ENCODE peak calls at places on chromosome 5, in seven cellular contexts. K, P, O, W, M, N and H are unnamed samples. For H3K36me3, the result is how much of the 10 kb centered on the place peaks cover.

GRCh38 chr5:141260458-141261237 is 15.5 kb downstream of the PCDHB15 start:
- DNase-seq in P (no peak), N (no peak), W (no peak), M (no peak), K (no peak), O (no peak), H (no peak)

GRCh38 chr5:135034963-135035677 is 1.1 kb upstream of the PITX1 start:
- DNase-seq in N (no peak), M (no peak), W (no peak), P (no peak), K (no peak), O (no peak), H (no peak)

GRCh38 chr5:1048162-1048721 is 39.6 kb downstream of the NKD2 start:
- DNase-seq in W (no peak), K (peak), O (no peak), P (no peak), M (no peak), N (no peak), H (no peak)

GRCh38 chr5:104189909-104190308 is 627.3 kb upstream of the NUDT12 start:
- DNase-seq in O (no peak), W (no peak), P (no peak), N (no peak), K (no peak), M (peak), H (no peak)

GRCh38 chr5:124706729-124707361 is 39.6 kb downstream of the ZNF608 start:
- DNase-seq in O (no peak), M (peak), P (peak), W (no peak), N (no peak), K (peak), H (no peak)

GRCh38 chr5:9922719-9923118 is 292.6 kb upstream of the TAS2R1 start:
- DNase-seq in K (no peak), W (no peak), P (no peak), M (no peak), O (no peak), N (no peak), H (no peak)

GRCh38 chr5:132478498-132478855 is 12.1 kb downstream of the IRF1 start:
- DNase-seq in P (peak), W (no peak), K (peak), M (no peak), O (no peak), N (no peak), H (no peak)

GRCh38 chr5:76691470-76692273 is 24.3 kb upstream of the F2R start:
- DNase-seq in W (no peak), N (no peak), K (peak), P (no peak), O (no peak), M (peak), H (peak)

GRCh38 chr5:62982348-62982747 is 403.7 kb downstream of the LRRC70 start:
- DNase-seq in K (no peak), M (no peak), O (no peak), W (no peak), P (no peak), N (no peak), H (no peak)

GRCh38 chr5:179438041-179438441 is 92.8 kb upstream of the ADAMTS2 start:
- DNase-seq in M (no peak), W (no peak), K (no peak), O (no peak), N (no peak), P (peak), H (no peak)

GRCh38 chr5:179267071-179267670 is 78.1 kb downstream of the ADAMTS2 start:
- DNase-seq in K (peak), P (peak), W (no peak), O (no peak), M (no peak), N (no peak), H (no peak)

GRCh38 chr5:163964650-163965049 is 459.2 kb downstream of the MAT2B start:
- DNase-seq in N (no peak), K (no peak), P (no peak), M (peak), W (no peak), O (no peak), H (no peak)

GRCh38 chr5:107699425-107699824 is 28.7 kb upstream of the EFNA5 start:
- DNase-seq in M (no peak), W (no peak), P (no peak), O (no peak), N (no peak), K (no peak), H (no peak)

GRCh38 chr5:138148811-138149210 is 9.6 kb upstream of the NME5 start:
- DNase-seq in P (no peak), O (peak), N (no peak), M (peak), W (peak), K (peak), H (peak)

GRCh38 chr5:54254482-54255198 is 55.7 kb downstream of the ARL15 start:
- DNase-seq in P (no peak), O (no peak), K (no peak), N (peak), M (peak), W (no peak), H (no peak)

GRCh38 chr5:4879693-4880303 is 260.3 kb upstream of the ADAMTS16 start:
- DNase-seq in O (peak), P (peak), N (peak), K (peak), M (peak), W (peak), H (peak)

GRCh38 chr5:148033138-148033537 is 30.6 kb upstream of the SPINK5 start:
- DNase-seq in P (no peak), M (no peak), W (no peak), K (no peak), N (no peak), O (no peak), H (peak)

GRCh38 chr5:171801-172331 is 19.4 kb upstream of the LRRC14B start:
- DNase-seq in P (peak), O (no peak), K (peak), N (no peak), W (peak), M (no peak), H (no peak)

GRCh38 chr5:126978258-126978657 is 52.1 kb downstream of the MARCHF3 start:
- DNase-seq in N (no peak), O (no peak), M (no peak), P (no peak), W (no peak), K (no peak), H (no peak)

GRCh38 chr5:173718469-173718868 is 102.0 kb upstream of the BOD1 start:
- DNase-seq in O (no peak), W (no peak), K (no peak), N (no peak), M (no peak), P (no peak), H (no peak)

GRCh38 chr5:58149750-58150149 is 310.1 kb downstream of the PLK2 start:
- DNase-seq in O (no peak), P (no peak), W (no peak), N (no peak), M (no peak), K (no peak), H (no peak)

GRCh38 chr5:31569065-31569464 is 37.0 kb downstream of the C5orf22 start:
- DNase-seq in W (no peak), O (no peak), P (no peak), M (no peak), K (no peak), N (no peak), H (no peak)

GRCh38 chr5:10138385-10139057 is 111.2 kb downstream of the ATPSCKMT start:
- DNase-seq in M (no peak), O (no peak), K (no peak), W (no peak), P (no peak), N (peak), H (no peak)

DNA sequence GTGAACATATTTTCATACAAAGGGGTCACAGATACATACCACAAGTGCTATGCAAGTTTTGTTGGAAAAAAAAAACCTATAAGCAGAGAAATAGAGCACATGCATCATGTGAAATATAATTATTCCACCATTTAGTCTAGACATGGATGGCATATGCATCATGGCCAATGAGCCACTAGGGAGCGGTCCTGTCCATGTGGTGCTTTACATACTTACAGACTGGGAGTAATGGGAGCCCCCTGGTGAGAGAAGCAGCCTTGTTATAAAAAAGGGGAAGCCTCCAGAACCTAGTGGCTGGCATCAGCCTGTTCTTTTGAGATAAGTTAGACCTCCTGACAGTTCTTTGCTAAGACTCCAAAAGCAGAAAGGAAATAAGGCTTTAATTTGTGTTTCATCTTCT is 1524.1 kb downstream of the MAT2B start:
- DNase-seq in P (no peak), N (no peak), K (no peak), M (peak), W (no peak), O (no peak), H (no peak)
- TF ChIP-seq CTCF in P (peak), N (no peak), K (no peak), M (no peak), W (no peak), O (no peak), H (peak)

GRCh38 chr5:181237758-181238385 is 5.8 kb downstream of the RACK1 start:
- DNase-seq in M (no peak), W (no peak), N (no peak), K (no peak), O (no peak), P (no peak), H (no peak)

GRCh38 chr5:181236954-181237641 is 6.6 kb downstream of the RACK1 start:
- DNase-seq in P (no peak), M (no peak), O (no peak), W (no peak), K (peak), N (no peak), H (no peak)

GRCh38 chr5:181236471-181236870 is 7.2 kb downstream of the RACK1 start:
- DNase-seq in M (no peak), P (no peak), O (no peak), K (no peak), W (no peak), N (no peak), H (no peak)

GRCh38 chr5:181241393-181241975 is 2.2 kb downstream of the RACK1 start:
- DNase-seq in M (peak), W (no peak), O (no peak), K (no peak), P (no peak), N (no peak), H (peak)

GRCh38 chr5:181239062-181239663 is 4.5 kb downstream of the RACK1 start:
- DNase-seq in K (no peak), M (no peak), N (no peak), W (no peak), O (no peak), P (no peak), H (no peak)
- H3K36me3 ChIP-seq in K (half or more), M (under half), N (under half), W (under half), O (under half), P (half or more), H (under half)

GRCh38 chr5:176810687-176811501 is 535 bp downstream of the UNC5A start:
- DNase-seq in N (no peak), K (no peak), O (no peak), M (peak), P (no peak), W (no peak), H (no peak)

GRCh38 chr5:176814313-176814685 is 3.9 kb downstream of the UNC5A start:
- DNase-seq in N (no peak), P (no peak), M (no peak), K (no peak), W (no peak), O (no peak), H (no peak)

GRCh38 chr5:176814836-176815438 is 4.6 kb downstream of the UNC5A start:
- DNase-seq in O (no peak), M (no peak), W (no peak), P (no peak), N (no peak), K (no peak), H (no peak)

GRCh38 chr5:176813587-176814312 is 3.4 kb downstream of the UNC5A start:
- DNase-seq in W (no peak), M (no peak), K (no peak), N (no peak), P (no peak), O (no peak), H (no peak)

GRCh38 chr5:176812269-176813259 is 2.2 kb downstream of the UNC5A start:
- DNase-seq in K (no peak), P (no peak), N (no peak), W (no peak), O (no peak), M (no peak), H (no peak)
- TF ChIP-seq CTCF in K (peak), P (peak), N (no peak), W (no peak), O (peak), M (peak), H (peak)

GRCh38 chr5:155753943-155754581 is 572.9 kb upstream of the SGCD start:
- DNase-seq in W (no peak), P (no peak), O (no peak), K (no peak), M (no peak), N (no peak), H (no peak)

GRCh38 chr5:155761502-155761901 is 565.5 kb upstream of the SGCD start:
- DNase-seq in P (no peak), K (no peak), M (no peak), O (no peak), W (no peak), N (no peak), H (no peak)

GRCh38 chr5:155759252-155759651 is 567.7 kb upstream of the SGCD start:
- DNase-seq in W (no peak), M (no peak), K (no peak), P (no peak), O (no peak), N (no peak), H (no peak)

DNA sequence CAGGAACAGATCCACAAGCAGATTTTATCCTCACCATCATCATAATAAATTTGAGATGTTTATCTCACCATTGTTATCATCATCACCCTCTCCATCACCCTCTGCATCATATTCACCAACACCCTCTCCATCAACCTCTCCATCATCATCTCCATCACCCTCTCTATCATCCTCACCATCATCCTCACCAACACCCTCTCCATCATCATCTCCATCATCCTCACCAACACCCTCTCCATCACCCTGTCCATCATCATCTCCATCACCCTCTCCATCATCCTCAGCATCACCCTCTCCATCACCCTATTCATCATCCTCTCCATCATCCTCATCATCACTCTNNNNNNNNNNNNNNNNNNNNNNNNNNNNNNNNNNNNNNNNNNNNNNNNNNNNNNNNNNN is 567.0 kb upstream of the SGCD start:
- DNase-seq in W (no peak), O (no peak), P (no peak), N (no peak), K (no peak), M (no peak), H (no peak)
- H3K36me3 ChIP-seq in W (under half), O (under half), P (under half), N (under half), K (under half), M (under half), H (under half)

DNA sequence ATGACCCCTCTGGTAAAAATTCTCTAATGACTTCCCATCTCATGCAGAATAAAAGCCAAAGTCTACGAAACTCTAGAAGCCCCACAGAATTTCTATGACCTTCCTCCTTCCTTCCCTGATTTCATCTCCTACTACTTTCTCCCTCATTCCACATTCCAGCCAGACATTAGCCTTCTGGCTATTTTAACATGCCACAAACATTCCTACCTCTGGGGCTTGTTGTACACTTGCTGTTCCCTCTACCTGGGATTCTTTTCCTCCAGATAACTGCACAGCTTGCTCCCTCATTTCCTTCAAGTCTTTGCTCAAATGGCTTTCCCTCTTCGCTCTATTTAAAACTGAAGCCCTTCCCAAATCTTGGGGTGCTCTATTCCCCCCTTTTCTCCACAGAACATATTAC is 60.1 kb downstream of the FBXW11 start:
- DNase-seq in W (no peak), P (no peak), M (no peak), O (no peak), N (no peak), K (no peak), H (no peak)
- TF ChIP-seq CTCF in W (no peak), P (no peak), M (no peak), O (peak), N (no peak), K (no peak), H (no peak)

GRCh38 chr5:38509185-38509584 is 47.3 kb downstream of the LIFR start:
- DNase-seq in P (no peak), M (peak), O (peak), K (no peak), N (no peak), W (no peak), H (no peak)
- H3K36me3 ChIP-seq in P (half or more), M (under half), O (under half), K (under half), N (under half), W (under half), H (under half)

GRCh38 chr5:159533197-159533596 is 202.9 kb upstream of the IL12B start:
- DNase-seq in P (no peak), N (no peak), W (no peak), O (peak), M (peak), K (no peak), H (no peak)

GRCh38 chr5:159527546-159527945 is 197.3 kb upstream of the IL12B start:
- DNase-seq in O (no peak), P (no peak), N (no peak), M (no peak), W (no peak), K (no peak), H (no peak)

GRCh38 chr5:159536626-159537025 is 206.3 kb upstream of the IL12B start:
- DNase-seq in K (no peak), O (no peak), W (no peak), N (no peak), M (no peak), P (no peak), H (no peak)

GRCh38 chr5:159536166-159536565 is 205.9 kb upstream of the IL12B start:
- DNase-seq in W (no peak), M (no peak), O (no peak), K (no peak), P (no peak), N (no peak), H (no peak)

GRCh38 chr5:159531554-159532105 is 201.3 kb upstream of the IL12B start:
- DNase-seq in O (no peak), M (no peak), P (no peak), W (no peak), N (no peak), K (no peak), H (no peak)
- TF ChIP-seq CTCF in O (peak), M (no peak), P (peak), W (no peak), N (no peak), K (no peak), H (no peak)